ENCODE peak calls at places on chromosomes 5 and 9, in seven cellular contexts. X is stomach, F is GM23338, Q is endothelial cell of umbilical vein, V is SK-N-SH, P is prostate gland, A is sigmoid colon. T is an unnamed sample.

GRCh38 chr5:82720213-82720612 is 357.0 kb downstream of the TMEM167A start:
- DNase-seq in P (no peak), A (no peak), Q (no peak), X (no peak), V (no peak), F (peak; percentile 39), T (no peak)

GRCh38 chr5:31273631-31274378 is 80.3 kb downstream of the CDH6 start:
- DNase-seq in V (no peak), P (no peak), Q (no peak), F (no peak), A (no peak), X (no peak), T (no peak)

GRCh38 chr9:72037571-72037970 is 22.8 kb downstream of the C9orf57 start:
- DNase-seq in F (no peak), Q (no peak), X (no peak), V (no peak), A (no peak), P (no peak), T (no peak)

GRCh38 chr5:158751961-158752655 is 347.6 kb downstream of the EBF1 start:
- DNase-seq in X (no peak), A (no peak), F (no peak), Q (no peak), V (no peak), P (no peak), T (no peak)

GRCh38 chr5:118919016-118919415 is 69.3 kb downstream of the DTWD2 start:
- DNase-seq in V (no peak), Q (no peak), X (no peak), F (no peak), A (no peak), P (no peak), T (no peak)

GRCh38 chr9:130833324-130833990 is 1.6 kb upstream of the ABL1 start:
- DNase-seq in V (peak; percentile 78), F (no peak), X (no peak), A (no peak), Q (peak; percentile 51), P (peak; percentile 47), T (no peak)

GRCh38 chr5:179182601-179183000 is 122.4 kb downstream of the ZNF354C start:
- DNase-seq in Q (no peak), X (no peak), V (no peak), F (no peak), P (no peak), A (no peak), T (peak; percentile 49)

GRCh38 chr9:136951541-136952353 is at the start of gene LCN12:
- DNase-seq in F (no peak), A (no peak), V (no peak), X (no peak), Q (no peak), P (no peak), T (peak; percentile 77)

GRCh38 chr9:127132921-127133647 is 10.6 kb upstream of the ANGPTL2 start:
- DNase-seq in V (no peak), Q (no peak), X (peak; percentile 29), A (peak; percentile 76), F (peak; percentile 63), P (peak; percentile 70), T (no peak)

GRCh38 chr5:143403607-143404415 is at the start of gene NR3C1:
- DNase-seq in P (peak; percentile 78), V (peak; percentile 88), Q (peak; percentile 78), X (peak; percentile 88), F (peak; percentile 66), A (peak; percentile 94), T (peak; percentile 99)

GRCh38 chr5:142816577-142816976 is 46.4 kb downstream of the ARHGAP26 start:
- DNase-seq in F (no peak), A (no peak), P (no peak), X (peak; percentile 75), V (no peak), Q (peak; percentile 46), T (no peak)

GRCh38 chr5:134273642-134274361 is 47.9 kb upstream of the PPP2CA start:
- DNase-seq in A (no peak), F (no peak), Q (no peak), V (no peak), P (no peak), X (no peak), T (no peak)

GRCh38 chr9:112248722-112249121 is 73.6 kb upstream of the SUSD1 start:
- DNase-seq in P (no peak), F (no peak), V (no peak), Q (peak; percentile 57), A (no peak), X (no peak), T (no peak)

GRCh38 chr9:37377688-37378612 is 44.5 kb upstream of the GRHPR start:
- DNase-seq in V (no peak), Q (no peak), A (no peak), F (no peak), X (no peak), P (no peak), T (no peak)
- TF ChIP-seq POLR2AphosphoS5 in V (no peak), Q (no peak), A (no peak), F (no peak), X (no peak), P (no peak), T (no peak)

DNA sequence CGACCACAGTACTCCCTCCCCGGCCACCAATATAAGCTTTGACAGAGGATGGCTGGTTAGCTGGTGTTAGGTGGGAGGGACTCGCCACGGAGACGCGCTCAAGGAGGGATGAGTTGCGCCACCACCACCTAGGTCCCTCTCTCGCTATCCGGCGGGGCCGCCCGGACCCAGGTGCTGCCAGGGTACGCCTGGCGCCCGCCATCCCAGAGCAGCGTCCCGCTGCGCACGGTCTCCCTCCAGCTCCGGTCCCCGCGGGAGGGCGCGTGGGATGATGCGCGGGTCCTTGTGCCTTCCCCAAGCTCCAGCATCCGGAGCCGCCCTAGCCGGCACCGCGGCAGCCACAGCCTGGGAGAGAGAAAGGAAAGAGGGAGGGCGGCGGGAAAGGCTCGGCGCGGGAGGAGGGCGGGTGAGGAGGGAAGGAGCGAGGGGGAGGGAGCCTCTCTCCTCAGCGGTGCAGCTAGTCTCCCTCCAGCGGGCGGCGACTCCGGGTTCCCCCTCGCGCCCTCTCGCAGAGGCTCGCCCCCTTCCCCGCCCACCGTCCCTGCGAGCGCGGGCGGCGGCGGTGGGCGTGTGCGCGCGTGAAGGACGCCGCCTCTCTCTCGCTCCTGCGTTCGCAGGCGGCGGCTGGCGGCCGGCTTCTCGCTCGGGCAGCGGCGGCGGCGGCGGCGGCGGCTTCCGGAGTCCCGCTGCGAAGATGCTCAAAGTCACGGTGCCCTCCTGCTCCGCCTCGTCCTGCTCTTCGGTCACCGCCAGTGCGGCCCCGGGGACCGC is at the start of gene CAMK4:
- DNase-seq in F (peak; percentile 85), A (peak; percentile 85), P (peak; percentile 37), Q (peak; percentile 69), X (peak; percentile 46), V (peak; percentile 97), T (peak; percentile 87)
- TF ChIP-seq CTCF in F (no peak), A (no peak), P (no peak), Q (no peak), X (no peak), V (peak; percentile 27), T (no peak)

DNA sequence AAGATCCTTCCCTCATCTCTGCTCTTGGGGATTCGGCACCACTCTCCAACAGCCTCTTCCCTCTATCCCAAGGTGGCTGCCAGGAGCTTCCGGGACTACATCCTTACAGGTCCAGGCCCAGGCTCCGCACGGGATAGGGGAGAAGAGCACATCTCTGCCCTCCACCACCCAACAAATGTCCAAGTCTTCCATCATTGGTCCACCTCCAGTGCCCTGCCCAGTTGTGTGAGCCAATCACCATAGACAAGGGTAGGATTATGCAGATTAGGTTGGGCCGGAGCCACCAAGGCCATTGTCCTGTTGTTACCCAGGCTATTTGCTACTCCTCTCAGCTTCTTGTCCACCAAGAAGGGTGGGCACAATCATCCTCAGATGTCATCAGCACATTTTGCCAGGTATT is 9.1 kb downstream of the UNC5A start:
- DNase-seq in V (no peak), Q (no peak), P (no peak), X (no peak), A (no peak), F (peak; percentile 32), T (no peak)
- H3K27me3 ChIP-seq in V (peaks cover 10% of the 10 kb centered on the region), Q (peaks cover 24% of the 10 kb centered on the region), P (peaks cover 20% of the 10 kb centered on the region), X (peaks cover 54% of the 10 kb centered on the region), A (peaks cover 81% of the 10 kb centered on the region), F (peaks cover 6% of the 10 kb centered on the region), T (peaks cover 51% of the 10 kb centered on the region)

GRCh38 chr9:135282001-135282731 is 194.7 kb downstream of the OLFM1 start:
- DNase-seq in Q (no peak), F (no peak), X (peak; percentile 89), P (peak; percentile 84), V (peak; percentile 89), A (peak; percentile 76), T (no peak)
- TF ChIP-seq POLR2AphosphoS5 in Q (no peak), F (no peak), X (no peak), P (peak; percentile 82), V (no peak), A (no peak), T (no peak)

GRCh38 chr5:3602713-3603502 is 7.3 kb downstream of the IRX1 start:
- DNase-seq in A (no peak), P (peak; percentile 24), X (peak; percentile 36), F (peak; percentile 71), V (peak; percentile 67), Q (no peak), T (peak; percentile 72)
- TF ChIP-seq CTCF in A (no peak), P (peak; percentile 51), X (peak; percentile 44), F (peak; percentile 63), V (peak; percentile 63), Q (peak; percentile 28), T (no peak)

GRCh38 chr9:114925039-114925438 is 5.4 kb downstream of the TNFSF8 start:
- DNase-seq in X (no peak), A (no peak), V (no peak), F (no peak), Q (no peak), P (no peak), T (no peak)
- H3K27me3 ChIP-seq in X (no peaks in the 10 kb centered on the region), A (no peaks in the 10 kb centered on the region), V (peaks cover 14% of the 10 kb centered on the region), F (peaks cover 100% of the 10 kb centered on the region), Q (peaks cover 9% of the 10 kb centered on the region), P (no peaks in the 10 kb centered on the region), T (no peaks in the 10 kb centered on the region)

DNA sequence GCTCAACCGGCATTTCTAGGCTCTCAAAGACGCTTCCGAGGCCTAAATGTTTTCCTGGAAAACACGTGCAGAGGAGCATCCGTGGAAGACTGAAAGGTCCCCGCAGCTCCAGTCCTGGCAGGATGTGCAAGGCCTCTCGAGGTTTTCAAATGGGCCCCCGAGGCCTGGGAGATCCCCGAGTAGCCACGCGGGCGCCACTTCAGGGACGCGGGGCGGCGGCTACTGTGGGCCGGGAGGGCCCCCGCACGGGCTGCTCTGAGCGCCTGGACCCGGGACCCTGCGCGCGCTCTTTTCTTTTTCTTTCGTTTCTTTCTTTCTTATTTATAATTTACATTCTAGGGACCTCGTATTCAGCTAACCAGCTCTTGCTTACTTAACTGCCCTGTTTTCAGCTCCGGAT is 4.3 kb upstream of the IRX2 start:
- DNase-seq in V (no peak), P (peak; percentile 4), Q (no peak), F (no peak), A (no peak), X (no peak), T (no peak)
- TF ChIP-seq POLR2AphosphoS5 in V (no peak), P (no peak), Q (no peak), F (no peak), A (no peak), X (no peak), T (peak; percentile 15)

GRCh38 chr9:89175739-89176360 is 2.8 kb downstream of the SHC3 start:
- DNase-seq in A (no peak), V (peak; percentile 73), P (no peak), Q (no peak), X (no peak), F (no peak), T (no peak)
- TF ChIP-seq CTCF in A (no peak), V (peak; percentile 54), P (no peak), Q (no peak), X (no peak), F (no peak), T (no peak)

T was measured in spleen.